ENCODE peak calls at places on chromosome 1, in seven cellular contexts. L is right lobe of liver, E is Panc1, H is transverse colon, N is left lung, I is IMR-90, Z is A549. M is an unnamed sample.

GRCh38 chr1:204564835-204565234 is 48.6 kb downstream of the MDM4 start:
- DNase-seq in L (no peak), E (no peak), H (peak; percentile 57), N (no peak), I (no peak), Z (no peak), M (no peak)

GRCh38 chr1:30046751-30047150 is 676.6 kb downstream of the MATN1 start:
- DNase-seq in L (no peak), E (no peak), H (no peak), N (peak; percentile 54), I (no peak), Z (no peak), M (no peak)

GRCh38 chr1:240149488-240150094 is 57.9 kb downstream of the FMN2 start:
- DNase-seq in L (no peak), E (peak; percentile 10), H (no peak), N (no peak), I (peak; percentile 52), Z (peak; percentile 22), M (no peak)

GRCh38 chr1:48572632-48573258 is 100.7 kb upstream of the SPATA6 start:
- DNase-seq in L (peak; percentile 60), E (peak; percentile 15), H (peak; percentile 13), N (peak; percentile 70), I (peak; percentile 23), Z (peak; percentile 25), M (peak; percentile 7)

GRCh38 chr1:201705389-201705788 is 123.6 kb upstream of the IPO9 start:
- DNase-seq in L (no peak), E (no peak), H (no peak), N (no peak), I (no peak), Z (no peak), M (no peak)

GRCh38 chr1:161085165-161085564 is 4.2 kb downstream of the NECTIN4 start:
- DNase-seq in L (no peak), E (no peak), H (no peak), N (no peak), I (no peak), Z (no peak), M (no peak)

GRCh38 chr1:155518484-155518883 is 44.1 kb downstream of the ASH1L start:
- DNase-seq in L (no peak), E (no peak), H (no peak), N (no peak), I (no peak), Z (no peak), M (no peak)

GRCh38 chr1:160646192-160646591 is 652 bp downstream of the SLAMF1 start:
- DNase-seq in L (no peak), E (no peak), H (no peak), N (no peak), I (no peak), Z (no peak), M (no peak)

GRCh38 chr1:235136111-235136510 is 7.5 kb upstream of the TOMM20 start:
- DNase-seq in L (no peak), E (no peak), H (no peak), N (no peak), I (no peak), Z (no peak), M (no peak)

GRCh38 chr1:56400526-56400925 is 178.8 kb downstream of the PLPP3 start:
- DNase-seq in L (no peak), E (no peak), H (no peak), N (no peak), I (no peak), Z (no peak), M (no peak)

GRCh38 chr1:233587958-233588799 is 25.7 kb upstream of the KCNK1 start:
- DNase-seq in L (no peak), E (no peak), H (no peak), N (peak; percentile 28), I (no peak), Z (no peak), M (no peak)

GRCh38 chr1:9428601-9429368 is 110.5 kb upstream of the SLC25A33 start:
- DNase-seq in L (peak; percentile 99), E (peak; percentile 99), H (peak; percentile 100), N (peak; percentile 99), I (peak; percentile 99), Z (peak; percentile 87), M (peak; percentile 100)

GRCh38 chr1:31376374-31377134 is 3.7 kb upstream of the FABP3 start:
- DNase-seq in L (no peak), E (no peak), H (no peak), N (no peak), I (peak; percentile 98), Z (peak; percentile 47), M (no peak)

GRCh38 chr1:60428161-60428560 is 354.6 kb upstream of the C1orf87 start:
- DNase-seq in L (no peak), E (no peak), H (no peak), N (no peak), I (no peak), Z (no peak), M (no peak)

GRCh38 chr1:243507001-243507671 is 251.3 kb downstream of the SDCCAG8 start:
- DNase-seq in L (no peak), E (no peak), H (no peak), N (no peak), I (peak; percentile 66), Z (no peak), M (no peak)

GRCh38 chr1:84266748-84267147 is 34.8 kb upstream of the SAMD13 start:
- DNase-seq in L (no peak), E (no peak), H (no peak), N (no peak), I (no peak), Z (no peak), M (no peak)

GRCh38 chr1:101291562-101292035 is 54.8 kb downstream of the S1PR1 start:
- DNase-seq in L (no peak), E (no peak), H (no peak), N (no peak), I (peak; percentile 82), Z (no peak), M (no peak)

GRCh38 chr1:21317690-21318043 is 27.4 kb upstream of the ECE1 start:
- DNase-seq in L (no peak), E (no peak), H (no peak), N (no peak), I (no peak), Z (no peak), M (no peak)

GRCh38 chr1:21318057-21318713 is 27.9 kb upstream of the ECE1 start:
- DNase-seq in L (no peak), E (no peak), H (no peak), N (no peak), I (no peak), Z (no peak), M (no peak)

GRCh38 chr1:21318714-21319159 is 28.5 kb upstream of the ECE1 start:
- DNase-seq in L (no peak), E (no peak), H (peak; percentile 71), N (no peak), I (peak; percentile 87), Z (no peak), M (peak; percentile 84)

GRCh38 chr1:21320410-21321107 is 30.3 kb upstream of the ECE1 start:
- DNase-seq in L (no peak), E (no peak), H (no peak), N (no peak), I (no peak), Z (no peak), M (no peak)

GRCh38 chr1:21319447-21320407 is 29.5 kb upstream of the ECE1 start:
- DNase-seq in L (no peak), E (no peak), H (no peak), N (no peak), I (no peak), Z (peak; percentile 28), M (no peak)
- H3K4me1 ChIP-seq in L (peaks cover 6% of the 10 kb centered on the region), E (peaks cover 67% of the 10 kb centered on the region), H (peaks cover 52% of the 10 kb centered on the region), N (peaks cover 82% of the 10 kb centered on the region), I (peaks cover 66% of the 10 kb centered on the region), Z (peaks cover 67% of the 10 kb centered on the region), M (peaks cover 31% of the 10 kb centered on the region)

DNA sequence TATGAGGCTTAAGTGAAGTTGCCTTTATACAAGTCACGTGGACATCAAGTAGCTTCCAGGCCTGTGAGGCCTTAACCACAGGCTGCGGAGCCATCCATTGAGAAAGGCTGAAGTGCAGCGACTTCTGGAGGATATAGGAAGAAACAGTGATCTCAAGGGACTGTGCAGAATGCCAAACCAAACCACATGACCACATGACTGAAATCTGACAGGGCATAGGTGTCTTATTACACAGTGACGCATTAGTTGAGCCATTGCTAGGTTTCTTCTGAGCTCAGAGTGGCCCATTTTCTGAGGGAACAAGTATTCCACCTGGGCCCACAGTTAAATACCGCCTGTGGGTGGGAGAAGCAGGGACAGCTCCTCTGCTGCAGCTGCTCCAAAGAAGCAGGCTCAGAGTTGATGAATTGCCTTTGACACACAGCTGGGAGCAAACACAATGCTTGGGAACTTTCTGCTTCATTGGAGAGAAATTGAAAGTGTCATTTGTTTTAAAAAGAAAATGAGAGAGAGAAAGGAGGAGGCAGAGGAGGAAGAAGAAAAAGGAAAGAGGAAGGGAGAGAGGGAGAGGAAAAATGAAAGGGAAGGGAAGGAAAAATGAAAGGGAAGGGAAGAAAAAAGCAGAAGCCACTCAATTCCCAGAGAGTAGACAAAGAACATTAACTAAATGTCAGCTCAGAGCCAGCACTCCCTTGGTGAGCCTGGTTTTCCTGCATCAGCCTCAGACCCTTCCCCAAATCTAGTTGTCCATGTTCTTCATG is 94.4 kb downstream of the COLGALT2 start:
- DNase-seq in L (no peak), E (peak; percentile 54), H (no peak), N (no peak), I (peak; percentile 98), Z (no peak), M (no peak)
- H3K4me1 ChIP-seq in L (no peaks in the 10 kb centered on the region), E (no peaks in the 10 kb centered on the region), H (no peaks in the 10 kb centered on the region), N (no peaks in the 10 kb centered on the region), I (peaks cover 6% of the 10 kb centered on the region), Z (no peaks in the 10 kb centered on the region), M (no peaks in the 10 kb centered on the region)

GRCh38 chr1:109828756-109829505 is 65.2 kb upstream of the EPS8L3 start:
- DNase-seq in L (no peak), E (no peak), H (no peak), N (no peak), I (peak; percentile 13), Z (no peak), M (no peak)
- H3K4me1 ChIP-seq in L (no peaks in the 10 kb centered on the region), E (peaks cover 32% of the 10 kb centered on the region), H (peaks cover 5% of the 10 kb centered on the region), N (peaks cover 36% of the 10 kb centered on the region), I (peaks cover 11% of the 10 kb centered on the region), Z (peaks cover 47% of the 10 kb centered on the region), M (no peaks in the 10 kb centered on the region)

GRCh38 chr1:81314497-81314896 is 486.2 kb upstream of the ADGRL2 start:
- DNase-seq in L (no peak), E (no peak), H (no peak), N (no peak), I (no peak), Z (no peak), M (no peak)

GRCh38 chr1:81317191-81317590 is 483.5 kb upstream of the ADGRL2 start:
- DNase-seq in L (no peak), E (no peak), H (no peak), N (no peak), I (no peak), Z (no peak), M (no peak)

GRCh38 chr1:81313289-81313688 is 487.4 kb upstream of the ADGRL2 start:
- DNase-seq in L (no peak), E (no peak), H (no peak), N (no peak), I (no peak), Z (no peak), M (no peak)

DNA sequence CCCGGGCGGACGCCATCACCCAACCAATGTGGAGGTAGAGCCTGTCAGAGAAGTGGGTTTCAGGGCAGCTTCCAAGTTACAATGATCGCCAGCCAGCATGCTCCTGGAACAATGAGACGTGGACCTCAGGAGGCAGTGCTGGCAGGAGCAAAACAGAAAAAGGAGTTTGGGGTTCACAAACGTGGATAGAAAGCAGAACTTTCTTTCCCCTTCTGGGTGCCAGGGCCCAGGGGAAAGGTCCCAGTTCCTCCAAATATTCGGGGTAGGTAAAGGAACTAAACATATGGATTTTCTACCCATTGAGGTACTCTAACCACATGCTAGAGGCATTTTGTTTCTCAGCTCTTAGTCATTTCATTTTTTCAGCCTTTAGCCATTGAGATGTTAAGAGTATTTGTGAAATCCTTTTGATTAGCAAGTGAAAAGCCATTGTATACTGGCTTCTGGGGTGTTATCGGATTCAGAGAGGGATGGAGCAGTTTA is 488.4 kb upstream of the ADGRL2 start:
- DNase-seq in L (no peak), E (no peak), H (no peak), N (no peak), I (no peak), Z (no peak), M (no peak)
- H3K4me1 ChIP-seq in L (no peaks in the 10 kb centered on the region), E (no peaks in the 10 kb centered on the region), H (no peaks in the 10 kb centered on the region), N (no peaks in the 10 kb centered on the region), I (no peaks in the 10 kb centered on the region), Z (no peaks in the 10 kb centered on the region), M (no peaks in the 10 kb centered on the region)